ENCODE peak calls at places on chromosomes 13 and 19, in seven cellular contexts. Z is activated CD8-positive, alpha-beta memory T cell treated with anti-CD3 and anti-CD28 coated beads for 48 hours; G is Calu3; A is glutamatergic neuron; X is activated naive CD4-positive, alpha-beta T cell treated with Interleukin-2 at 50 U/mL for 16 hours; S is T-helper 17 cell; I is lung microvascular endothelial cell. H is an unnamed sample.

GRCh38 chr19:46221981-46222610 is 7.4 kb upstream of the IGFL1 start:
- DNase-seq in Z (no peak), G (peak; percentile 83), A (no peak), X (no peak), S (no peak), I (peak; percentile 8), H (peak; percentile 90)

GRCh38 chr19:11453468-11454341 is 18.3 kb downstream of the PRKCSH start:
- DNase-seq in Z (no peak), G (no peak), A (peak; percentile 54), X (peak; percentile 19), S (no peak), I (no peak), H (no peak)

GRCh38 chr19:29323972-29324680 is 111.2 kb upstream of the UQCRFS1 start:
- DNase-seq in Z (no peak), G (no peak), A (no peak), X (no peak), S (no peak), I (no peak), H (no peak)

GRCh38 chr13:110517505-110518149 is 43.9 kb downstream of the RAB20 start:
- DNase-seq in Z (no peak), G (no peak), A (no peak), X (no peak), S (no peak), I (no peak), H (no peak)

GRCh38 chr13:66994097-66994496 is 236.0 kb downstream of the PCDH9 start:
- DNase-seq in Z (no peak), G (no peak), A (peak; percentile 82), X (no peak), S (no peak), I (peak; percentile 70), H (peak; percentile 67)

GRCh38 chr19:48400018-48400742 is 6.7 kb downstream of the GRIN2D start:
- DNase-seq in Z (no peak), G (peak; percentile 44), A (peak; percentile 67), X (peak; percentile 44), S (no peak), I (peak; percentile 79), H (peak; percentile 76)

GRCh38 chr13:25214371-25215252 is 42.5 kb upstream of the AMER2 start:
- DNase-seq in Z (no peak), G (no peak), A (no peak), X (no peak), S (no peak), I (peak; percentile 19), H (peak; percentile 93)

GRCh38 chr19:15702590-15702930 is 25.3 kb upstream of the OR10H2 start:
- DNase-seq in Z (no peak), G (peak; percentile 73), A (no peak), X (no peak), S (no peak), I (peak; percentile 82), H (peak; percentile 73)

GRCh38 chr19:51688665-51689571 is 4.2 kb upstream of the SPACA6 start:
- DNase-seq in Z (no peak), G (peak; percentile 96), A (peak; percentile 83), X (no peak), S (no peak), I (peak; percentile 94), H (peak; percentile 99)

GRCh38 chr19:44677019-44677809 is 5.9 kb downstream of the CEACAM19 start:
- DNase-seq in Z (no peak), G (no peak), A (no peak), X (no peak), S (no peak), I (peak; percentile 53), H (peak; percentile 79)

GRCh38 chr19:41089955-41090354 is 1.7 kb downstream of the CYP2A13 start:
- DNase-seq in Z (no peak), G (peak; percentile 27), A (no peak), X (no peak), S (no peak), I (no peak), H (no peak)

GRCh38 chr13:89465366-89465765 is 1794.2 kb downstream of the SLITRK5 start:
- DNase-seq in Z (no peak), G (no peak), A (no peak), X (no peak), S (no peak), I (no peak), H (no peak)

GRCh38 chr13:24130134-24130792 is 30.3 kb upstream of the SPATA13 start:
- DNase-seq in Z (no peak), G (no peak), A (no peak), X (no peak), S (no peak), I (no peak), H (no peak)

GRCh38 chr19:53328967-53329366 is 4.6 kb upstream of the ZNF845 start:
- DNase-seq in Z (no peak), G (no peak), A (no peak), X (peak; percentile 9), S (no peak), I (no peak), H (no peak)

GRCh38 chr19:45999653-46000121 is 4.4 kb downstream of the CCDC61 start:
- DNase-seq in Z (no peak), G (no peak), A (peak; percentile 82), X (no peak), S (no peak), I (peak; percentile 32), H (no peak)

GRCh38 chr19:28500982-28501633 is 711.8 kb downstream of the UQCRFS1 start:
- DNase-seq in Z (no peak), G (no peak), A (no peak), X (no peak), S (no peak), I (no peak), H (no peak)

GRCh38 chr13:57557979-57558529 is 73.5 kb upstream of the PCDH17 start:
- DNase-seq in Z (no peak), G (no peak), A (no peak), X (no peak), S (no peak), I (no peak), H (peak; percentile 2)

GRCh38 chr19:48455908-48456562 is 661 bp downstream of the KCNJ14 start:
- DNase-seq in Z (no peak), G (no peak), A (no peak), X (no peak), S (no peak), I (no peak), H (no peak)

GRCh38 chr13:36919833-36920611 is at the start of gene SMAD9:
- DNase-seq in Z (no peak), G (peak; percentile 55), A (peak; percentile 77), X (no peak), S (no peak), I (peak; percentile 80), H (peak; percentile 2)

GRCh38 chr13:108679989-108680388 is 50.6 kb downstream of the MYO16 start:
- DNase-seq in Z (no peak), G (no peak), A (no peak), X (no peak), S (no peak), I (no peak), H (no peak)

GRCh38 chr13:53004605-53005004 is 24.0 kb upstream of the OLFM4 start:
- DNase-seq in Z (no peak), G (no peak), A (no peak), X (no peak), S (no peak), I (no peak), H (no peak)

GRCh38 chr19:11921852-11922495 is 2.9 kb upstream of the ZNF700 start:
- DNase-seq in Z (no peak), G (no peak), A (no peak), X (no peak), S (no peak), I (no peak), H (no peak)

GRCh38 chr13:86446311-86446710 is 647.1 kb upstream of the SLITRK6 start:
- DNase-seq in Z (no peak), G (no peak), A (peak; percentile 38), X (no peak), S (no peak), I (no peak), H (no peak)